ENCODE peak calls at places on chromosomes 2 and 18, in six cellular contexts. L is fibroblast of the aortic adventitia, U is adrenal gland, Z is A549, Y is tibial artery, F is testis. I is an unnamed sample.
A peak's percentile ranks its signal among the peaks of the same experiment; 100 is the strongest.

GRCh38 chr18:36580874-36581750 is 247.7 kb downstream of the TPGS2 start:
- DNase-seq in L (peak; percentile 53), U (peak; percentile 60), Z (no peak), Y (no peak), F (no peak), I (no peak)

GRCh38 chr2:42133771-42134195 is 35.4 kb upstream of the EML4 start:
- DNase-seq in L (no peak), U (no peak), Z (no peak), Y (no peak), F (no peak), I (peak; percentile 66)

GRCh38 chr2:103959174-103960125 is 894.5 kb upstream of the POU3F3 start:
- DNase-seq in L (no peak), U (peak; percentile 59), Z (peak; percentile 18), Y (no peak), F (peak; percentile 60), I (peak; percentile 82)

GRCh38 chr2:239249781-239250180 is 151.0 kb downstream of the HDAC4 start:
- DNase-seq in L (peak; percentile 71), U (peak; percentile 87), Z (no peak), Y (peak; percentile 74), F (no peak), I (no peak)

GRCh38 chr18:60506682-60507081 is 134.1 kb upstream of the MC4R start:
- DNase-seq in L (peak; percentile 30), U (no peak), Z (no peak), Y (no peak), F (no peak), I (no peak)

GRCh38 chr2:159151198-159152118 is 135.0 kb downstream of the WDSUB1 start:
- DNase-seq in L (no peak), U (no peak), Z (no peak), Y (no peak), F (no peak), I (peak; percentile 8)

GRCh38 chr2:71923887-71924533 is 223.7 kb downstream of the CYP26B1 start:
- DNase-seq in L (peak; percentile 74), U (peak; percentile 88), Z (peak; percentile 77), Y (no peak), F (peak; percentile 80), I (peak; percentile 94)

GRCh38 chr2:29314816-29315571 is 199.8 kb downstream of the CLIP4 start:
- DNase-seq in L (no peak), U (peak; percentile 76), Z (no peak), Y (peak; percentile 49), F (peak; percentile 47), I (peak; percentile 74)

GRCh38 chr18:23935804-23936203 is 78.8 kb upstream of the TTC39C start:
- DNase-seq in L (no peak), U (no peak), Z (no peak), Y (no peak), F (no peak), I (no peak)

GRCh38 chr2:52429740-52430139 is 1337.9 kb upstream of the CHAC2 start:
- DNase-seq in L (peak; percentile 27), U (no peak), Z (no peak), Y (no peak), F (no peak), I (no peak)

DNA sequence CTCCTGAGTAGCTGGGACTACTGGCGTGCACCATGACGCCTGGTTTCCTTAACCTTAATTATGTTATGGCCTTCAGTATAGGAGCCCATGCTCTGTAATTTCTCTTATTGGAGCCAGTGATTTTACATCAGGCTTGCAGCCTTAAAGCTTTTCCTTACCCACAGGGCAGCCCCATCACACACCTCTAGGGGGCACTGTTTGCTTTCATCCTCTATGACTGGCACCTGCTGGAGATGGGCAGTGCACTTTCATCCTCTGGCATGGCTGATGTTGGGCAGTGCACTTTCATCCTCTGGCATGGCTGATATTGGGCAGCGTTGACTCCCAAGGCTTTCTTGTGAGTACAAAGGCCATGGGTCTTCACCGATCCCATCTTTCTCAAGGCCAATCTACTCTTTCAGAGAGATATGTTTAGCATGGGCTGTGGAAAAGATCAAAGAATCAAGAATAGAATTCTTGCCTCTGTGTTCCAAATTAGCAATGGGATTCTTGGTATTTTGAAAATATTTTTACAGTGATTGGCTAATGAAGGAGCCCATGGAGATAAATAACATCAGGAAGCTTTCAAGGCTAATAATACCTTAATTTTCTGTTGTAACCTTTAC is 80.7 kb upstream of the MEX3C start:
- DNase-seq in L (peak; percentile 10), U (peak; percentile 53), Z (peak; percentile 21), Y (no peak), F (peak; percentile 84), I (peak; percentile 90)
- TF ChIP-seq CTCF in L (peak; percentile 51), U (no peak), Z (peak; percentile 57), Y (no peak), F (peak; percentile 67), I (peak; percentile 95)

GRCh38 chr2:54332386-54332785 is 76.4 kb upstream of the TSPYL6 start:
- DNase-seq in L (peak; percentile 40), U (no peak), Z (no peak), Y (no peak), F (no peak), I (no peak)

GRCh38 chr2:54330226-54331094 is 74.4 kb upstream of the TSPYL6 start:
- DNase-seq in L (peak; percentile 92), U (peak; percentile 99), Z (peak; percentile 97), Y (peak; percentile 98), F (peak; percentile 96), I (peak; percentile 97)

GRCh38 chr2:54336136-54336976 is 80.3 kb upstream of the TSPYL6 start:
- DNase-seq in L (peak; percentile 87), U (no peak), Z (no peak), Y (no peak), F (no peak), I (no peak)

GRCh38 chr2:54329482-54330225 is 73.6 kb upstream of the TSPYL6 start:
- DNase-seq in L (peak; percentile 80), U (no peak), Z (peak; percentile 12), Y (no peak), F (no peak), I (no peak)

DNA sequence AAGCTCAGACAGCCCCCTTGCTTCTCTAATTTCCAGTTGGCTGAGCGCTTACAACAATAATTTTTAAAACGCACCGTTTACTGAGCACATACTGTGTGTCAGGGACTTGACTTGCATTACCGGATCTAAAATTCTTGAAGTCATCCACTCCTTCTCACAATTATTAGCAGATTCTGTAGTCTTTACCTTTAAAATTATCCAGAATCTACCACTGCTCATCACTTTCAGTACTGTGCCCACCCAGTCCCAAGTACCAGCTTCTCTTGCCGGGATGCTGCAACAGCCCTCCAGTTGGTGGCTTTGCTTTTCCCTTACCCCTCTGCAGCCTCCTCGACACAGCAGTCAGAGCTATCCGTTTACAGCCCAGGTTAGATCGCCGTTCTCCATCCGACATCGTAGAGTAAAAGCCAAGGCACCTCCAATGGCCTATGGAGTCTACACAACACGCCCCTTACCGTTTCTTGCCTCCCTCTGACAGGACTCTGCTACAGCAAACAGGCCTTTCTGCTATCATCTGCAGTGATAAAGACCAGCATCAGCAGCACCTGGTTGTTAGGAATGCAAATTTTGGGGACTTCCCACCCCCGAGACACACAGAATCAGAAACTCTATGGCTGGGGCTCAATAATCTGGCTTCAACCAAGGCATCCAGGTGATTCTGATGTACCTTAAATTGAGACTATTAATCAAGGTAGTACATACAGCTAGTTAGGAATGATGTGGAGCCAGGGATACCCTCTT is 75.2 kb upstream of the TSPYL6 start:
- DNase-seq in L (no peak), U (peak; percentile 60), Z (no peak), Y (no peak), F (no peak), I (peak; percentile 53)
- H3K4me3 ChIP-seq in L (peak overlapping the region; percentile 77), U (peak overlapping the region; percentile 53), Z (peak overlapping the region; percentile 52), Y (peak overlapping the region; percentile 79), F (peak overlapping the region; percentile 76), I (peak overlapping the region; percentile 83)

GRCh38 chr2:128307595-128307994 is 11.1 kb downstream of the HS6ST1 start:
- DNase-seq in L (no peak), U (peak; percentile 55), Z (no peak), Y (peak; percentile 48), F (no peak), I (peak; percentile 36)

GRCh38 chr2:128305555-128306080 is 13.1 kb downstream of the HS6ST1 start:
- DNase-seq in L (no peak), U (no peak), Z (no peak), Y (no peak), F (no peak), I (no peak)

GRCh38 chr2:128306931-128307460 is 11.7 kb downstream of the HS6ST1 start:
- DNase-seq in L (no peak), U (peak; percentile 48), Z (no peak), Y (peak; percentile 65), F (no peak), I (no peak)

GRCh38 chr2:128304715-128305554 is 13.7 kb downstream of the HS6ST1 start:
- DNase-seq in L (peak; percentile 99), U (peak; percentile 96), Z (no peak), Y (no peak), F (peak; percentile 71), I (peak; percentile 75)

DNA sequence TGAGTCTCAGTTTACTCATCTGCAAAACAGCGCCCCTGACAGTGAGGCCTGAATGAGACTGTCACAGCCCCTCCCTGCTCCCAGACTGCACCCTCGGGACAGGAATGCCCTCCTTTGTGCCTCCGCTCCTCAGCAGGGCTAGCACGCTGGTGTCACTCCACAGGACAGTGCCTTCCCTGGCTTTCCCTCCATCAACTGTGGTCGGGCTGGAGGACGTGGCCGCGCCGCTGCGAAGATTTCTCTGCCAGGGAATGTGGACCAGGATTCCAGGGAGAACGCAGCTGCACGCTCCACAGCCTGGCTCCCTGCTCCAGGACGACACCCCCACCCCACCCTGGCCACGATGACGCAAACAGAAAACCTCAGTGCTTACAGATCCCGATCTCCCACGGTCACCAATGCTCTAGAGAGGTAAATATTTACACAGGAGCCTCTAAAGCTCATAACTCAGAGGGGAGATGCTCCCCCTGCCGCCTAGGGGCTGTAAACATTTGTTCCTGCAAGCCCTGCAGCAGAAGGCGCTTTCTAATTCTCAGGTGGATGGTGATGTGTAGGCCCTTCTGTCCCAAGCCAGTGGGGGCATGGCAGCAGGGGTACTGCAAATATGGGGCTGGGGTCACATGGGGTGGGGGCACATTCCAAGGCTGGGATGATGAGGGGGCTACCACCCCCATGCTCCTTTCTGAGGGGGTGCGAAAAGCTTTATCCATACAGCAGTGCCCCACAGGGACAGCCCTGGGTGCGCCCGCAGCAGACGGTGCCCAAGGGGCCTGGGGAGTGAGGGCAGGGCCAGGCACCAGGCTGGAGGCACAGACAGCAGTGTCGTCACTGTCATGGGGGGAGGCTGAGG is 12.4 kb downstream of the HS6ST1 start:
- DNase-seq in L (peak; percentile 96), U (no peak), Z (peak; percentile 84), Y (peak; percentile 73), F (no peak), I (peak; percentile 81)
- TF ChIP-seq CTCF in L (peak; percentile 68), U (no peak), Z (peak; percentile 40), Y (no peak), F (no peak), I (peak; percentile 70)

GRCh38 chr2:219420687-219421086 is 2.5 kb downstream of the DES start:
- DNase-seq in L (no peak), U (no peak), Z (no peak), Y (no peak), F (no peak), I (no peak)
- H3K4me3 ChIP-seq in L (no peak overlapping the region), U (no peak overlapping the region), Z (no peak overlapping the region), Y (peak overlapping the region; percentile 61), F (no peak overlapping the region), I (no peak overlapping the region)

GRCh38 chr2:129087133-129087813 is 768.6 kb upstream of the HS6ST1 start:
- DNase-seq in L (no peak), U (no peak), Z (no peak), Y (no peak), F (no peak), I (no peak)
- TF ChIP-seq CTCF in L (no peak), U (no peak), Z (no peak), Y (no peak), F (no peak), I (no peak)